ENCODE peak calls at places on chromosomes 13 and 19, in four cellular contexts. One of them, this sample, is unnamed.

GRCh38 chr13:51222510-51223283 is 499 bp downstream of the FAM124A start:
- DNase-seq in stimulated activated CD4-positive, alpha-beta T cell treated with anti-CD3 and anti-CD28 coated beads, Interleukin-2, amount 100 ng/mL, for 48 hours: no peak
- DNase-seq in pancreas: no peak
- DNase-seq in HEK293T: peak
- DNase-seq in this sample: no peak

GRCh38 chr19:1133471-1133929 is 29.7 kb downstream of the GPX4 start:
- DNase-seq in stimulated activated CD4-positive, alpha-beta T cell treated with anti-CD3 and anti-CD28 coated beads, Interleukin-2, amount 100 ng/mL, for 48 hours: peak
- DNase-seq in pancreas: no peak
- DNase-seq in HEK293T: peak
- DNase-seq in this sample: no peak

GRCh38 chr19:32829345-32829896 is 40.1 kb downstream of the SLC7A9 start:
- DNase-seq in stimulated activated CD4-positive, alpha-beta T cell treated with anti-CD3 and anti-CD28 coated beads, Interleukin-2, amount 100 ng/mL, for 48 hours: no peak
- DNase-seq in pancreas: no peak
- DNase-seq in HEK293T: no peak
- DNase-seq in this sample: no peak

GRCh38 chr19:5228932-5229777 is 111.5 kb downstream of the PTPRS start:
- DNase-seq in stimulated activated CD4-positive, alpha-beta T cell treated with anti-CD3 and anti-CD28 coated beads, Interleukin-2, amount 100 ng/mL, for 48 hours: no peak
- DNase-seq in pancreas: no peak
- DNase-seq in HEK293T: peak
- DNase-seq in this sample: no peak

GRCh38 chr13:21359855-21360254 is 99.2 kb downstream of the ZDHHC20 start:
- DNase-seq in stimulated activated CD4-positive, alpha-beta T cell treated with anti-CD3 and anti-CD28 coated beads, Interleukin-2, amount 100 ng/mL, for 48 hours: no peak
- DNase-seq in pancreas: no peak
- DNase-seq in HEK293T: no peak
- DNase-seq in this sample: no peak

GRCh38 chr13:40665061-40665753 is 1.2 kb downstream of the FOXO1 start:
- DNase-seq in stimulated activated CD4-positive, alpha-beta T cell treated with anti-CD3 and anti-CD28 coated beads, Interleukin-2, amount 100 ng/mL, for 48 hours: peak
- DNase-seq in pancreas: peak
- DNase-seq in HEK293T: peak
- DNase-seq in this sample: peak

GRCh38 chr13:46663644-46664043 is 110.7 kb downstream of the LRCH1 start:
- DNase-seq in stimulated activated CD4-positive, alpha-beta T cell treated with anti-CD3 and anti-CD28 coated beads, Interleukin-2, amount 100 ng/mL, for 48 hours: no peak
- DNase-seq in pancreas: no peak
- DNase-seq in HEK293T: no peak
- DNase-seq in this sample: no peak

GRCh38 chr19:57212109-57212508 is 18.7 kb upstream of the AURKC start:
- DNase-seq in stimulated activated CD4-positive, alpha-beta T cell treated with anti-CD3 and anti-CD28 coated beads, Interleukin-2, amount 100 ng/mL, for 48 hours: no peak
- DNase-seq in pancreas: no peak
- DNase-seq in HEK293T: no peak
- DNase-seq in this sample: peak

GRCh38 chr13:46720189-46720588 is 76.8 kb downstream of the ESD start:
- DNase-seq in stimulated activated CD4-positive, alpha-beta T cell treated with anti-CD3 and anti-CD28 coated beads, Interleukin-2, amount 100 ng/mL, for 48 hours: no peak
- DNase-seq in pancreas: no peak
- DNase-seq in HEK293T: no peak
- DNase-seq in this sample: no peak

GRCh38 chr13:112857914-112858490 is 111.0 kb upstream of the MCF2L start:
- DNase-seq in stimulated activated CD4-positive, alpha-beta T cell treated with anti-CD3 and anti-CD28 coated beads, Interleukin-2, amount 100 ng/mL, for 48 hours: no peak
- DNase-seq in pancreas: no peak
- DNase-seq in HEK293T: no peak
- DNase-seq in this sample: no peak

GRCh38 chr13:21735621-21736401 is 64.9 kb downstream of the FGF9 start:
- DNase-seq in stimulated activated CD4-positive, alpha-beta T cell treated with anti-CD3 and anti-CD28 coated beads, Interleukin-2, amount 100 ng/mL, for 48 hours: no peak
- DNase-seq in pancreas: no peak
- DNase-seq in HEK293T: no peak
- DNase-seq in this sample: no peak

GRCh38 chr13:48496796-48497195 is 36.1 kb downstream of the RCBTB2 start:
- DNase-seq in stimulated activated CD4-positive, alpha-beta T cell treated with anti-CD3 and anti-CD28 coated beads, Interleukin-2, amount 100 ng/mL, for 48 hours: no peak
- DNase-seq in pancreas: no peak
- DNase-seq in HEK293T: no peak
- DNase-seq in this sample: no peak

GRCh38 chr19:31255863-31256600 is 93.2 kb downstream of the TSHZ3 start:
- DNase-seq in stimulated activated CD4-positive, alpha-beta T cell treated with anti-CD3 and anti-CD28 coated beads, Interleukin-2, amount 100 ng/mL, for 48 hours: no peak
- DNase-seq in pancreas: no peak
- DNase-seq in HEK293T: no peak
- DNase-seq in this sample: no peak

GRCh38 chr13:99132295-99132835 is 68.3 kb upstream of the UBAC2 start:
- DNase-seq in stimulated activated CD4-positive, alpha-beta T cell treated with anti-CD3 and anti-CD28 coated beads, Interleukin-2, amount 100 ng/mL, for 48 hours: no peak
- DNase-seq in pancreas: no peak
- DNase-seq in HEK293T: no peak
- DNase-seq in this sample: no peak

GRCh38 chr13:79679334-79679733 is 198.4 kb downstream of the NDFIP2 start:
- DNase-seq in stimulated activated CD4-positive, alpha-beta T cell treated with anti-CD3 and anti-CD28 coated beads, Interleukin-2, amount 100 ng/mL, for 48 hours: peak
- DNase-seq in pancreas: peak
- DNase-seq in HEK293T: peak
- DNase-seq in this sample: peak

GRCh38 chr19:16206637-16207036 is 8.9 kb downstream of the AP1M1 start:
- DNase-seq in stimulated activated CD4-positive, alpha-beta T cell treated with anti-CD3 and anti-CD28 coated beads, Interleukin-2, amount 100 ng/mL, for 48 hours: no peak
- DNase-seq in pancreas: no peak
- DNase-seq in HEK293T: no peak
- DNase-seq in this sample: no peak

GRCh38 chr13:112697756-112698655 is 8.2 kb downstream of the ATP11A start:
- DNase-seq in stimulated activated CD4-positive, alpha-beta T cell treated with anti-CD3 and anti-CD28 coated beads, Interleukin-2, amount 100 ng/mL, for 48 hours: no peak
- DNase-seq in pancreas: no peak
- DNase-seq in HEK293T: no peak
- DNase-seq in this sample: peak

GRCh38 chr19:53908933-53909415 is at the start of gene CACNG7:
- DNase-seq in stimulated activated CD4-positive, alpha-beta T cell treated with anti-CD3 and anti-CD28 coated beads, Interleukin-2, amount 100 ng/mL, for 48 hours: no peak
- DNase-seq in pancreas: no peak
- DNase-seq in HEK293T: no peak
- DNase-seq in this sample: no peak

GRCh38 chr19:5394907-5395505 is 54.4 kb upstream of the PTPRS start:
- DNase-seq in stimulated activated CD4-positive, alpha-beta T cell treated with anti-CD3 and anti-CD28 coated beads, Interleukin-2, amount 100 ng/mL, for 48 hours: no peak
- DNase-seq in pancreas: no peak
- DNase-seq in HEK293T: no peak
- DNase-seq in this sample: no peak

GRCh38 chr13:23788459-23788858 is 100.7 kb downstream of the MIPEP start:
- DNase-seq in stimulated activated CD4-positive, alpha-beta T cell treated with anti-CD3 and anti-CD28 coated beads, Interleukin-2, amount 100 ng/mL, for 48 hours: no peak
- DNase-seq in pancreas: no peak
- DNase-seq in HEK293T: no peak
- DNase-seq in this sample: no peak

GRCh38 chr13:50846861-50847475 is 3.5 kb upstream of the DLEU7 start:
- DNase-seq in stimulated activated CD4-positive, alpha-beta T cell treated with anti-CD3 and anti-CD28 coated beads, Interleukin-2, amount 100 ng/mL, for 48 hours: no peak
- DNase-seq in pancreas: no peak
- DNase-seq in HEK293T: no peak
- DNase-seq in this sample: no peak

GRCh38 chr13:98476106-98476505 is 100.8 kb downstream of the STK24 start:
- DNase-seq in stimulated activated CD4-positive, alpha-beta T cell treated with anti-CD3 and anti-CD28 coated beads, Interleukin-2, amount 100 ng/mL, for 48 hours: peak
- DNase-seq in pancreas: no peak
- DNase-seq in HEK293T: no peak
- DNase-seq in this sample: no peak

GRCh38 chr13:114065141-114065925 is 67.1 kb downstream of the RASA3 start:
- DNase-seq in stimulated activated CD4-positive, alpha-beta T cell treated with anti-CD3 and anti-CD28 coated beads, Interleukin-2, amount 100 ng/mL, for 48 hours: peak
- DNase-seq in pancreas: peak
- DNase-seq in HEK293T: peak
- DNase-seq in this sample: peak

GRCh38 chr19:2261438-2262172 is 5.4 kb upstream of the JSRP1 start:
- DNase-seq in stimulated activated CD4-positive, alpha-beta T cell treated with anti-CD3 and anti-CD28 coated beads, Interleukin-2, amount 100 ng/mL, for 48 hours: peak
- DNase-seq in pancreas: no peak
- DNase-seq in HEK293T: no peak
- DNase-seq in this sample: no peak